ENCODE peak calls at places on chromosomes 7 and 10, in nine cellular contexts. R is CD8-positive, alpha-beta T cell; X is cardiac fibroblast; J is fibroblast of pulmonary artery; L is MM.1S; F is left ventricle myocardium inferior; D is tibial nerve; G is foreskin fibroblast; S is fibroblast of the aortic adventitia. P is an unnamed sample.

GRCh38 chr7:4610768-4611467 is 71.2 kb upstream of the FOXK1 start:
- DNase-seq in R (peak), X (peak), J (peak), L (peak), F (no peak), D (no peak), G (peak), S (peak), P (peak)

GRCh38 chr7:27144799-27145166 is 1.3 kb upstream of the HOXA5 start:
- DNase-seq in R (no peak), X (no peak), J (no peak), L (no peak), F (no peak), D (no peak), G (no peak), S (no peak), P (no peak)

GRCh38 chr7:47380325-47381131 is 201.4 kb downstream of the TNS3 start:
- DNase-seq in R (no peak), X (peak), J (peak), L (no peak), F (no peak), D (no peak), G (no peak), S (peak), P (no peak)

GRCh38 chr10:58399410-58399809 is 14.2 kb downstream of the TFAM start:
- DNase-seq in R (no peak), X (peak), J (peak), L (no peak), F (no peak), D (no peak), G (peak), S (peak), P (no peak)

GRCh38 chr10:104109908-104110662 is 11.9 kb upstream of the SFR1 start:
- DNase-seq in R (no peak), X (peak), J (peak), L (no peak), F (no peak), D (no peak), G (peak), S (peak), P (no peak)

GRCh38 chr10:132419631-132420468 is 22.9 kb downstream of the PWWP2B start:
- DNase-seq in R (no peak), X (no peak), J (no peak), L (no peak), F (no peak), D (no peak), G (no peak), S (no peak), P (no peak)

GRCh38 chr10:86113044-86113443 is 253.6 kb downstream of the GRID1 start:
- DNase-seq in R (no peak), X (no peak), J (no peak), L (no peak), F (no peak), D (no peak), G (no peak), S (no peak), P (no peak)

GRCh38 chr10:15280974-15281373 is 90.1 kb downstream of the FAM171A1 start:
- DNase-seq in R (no peak), X (no peak), J (no peak), L (no peak), F (no peak), D (no peak), G (no peak), S (no peak), P (no peak)

GRCh38 chr7:89776980-89777379 is 377.3 kb upstream of the STEAP1 start:
- DNase-seq in R (no peak), X (no peak), J (no peak), L (no peak), F (no peak), D (no peak), G (no peak), S (no peak), P (no peak)

GRCh38 chr7:1945558-1945957 is 275.5 kb downstream of the ELFN1 start:
- DNase-seq in R (no peak), X (no peak), J (no peak), L (no peak), F (no peak), D (no peak), G (no peak), S (no peak), P (no peak)

GRCh38 chr7:146830686-146831085 is 714.1 kb downstream of the CNTNAP2 start:
- DNase-seq in R (no peak), X (no peak), J (no peak), L (no peak), F (no peak), D (no peak), G (no peak), S (no peak), P (no peak)

GRCh38 chr7:18287482-18287881 is 208.1 kb upstream of the HDAC9 start:
- DNase-seq in R (no peak), X (no peak), J (no peak), L (no peak), F (no peak), D (no peak), G (no peak), S (no peak), P (no peak)

GRCh38 chr7:55567495-55568070 is 4.7 kb downstream of the VOPP1 start:
- DNase-seq in R (no peak), X (no peak), J (no peak), L (no peak), F (no peak), D (no peak), G (no peak), S (no peak), P (no peak)

GRCh38 chr7:140673063-140673769 is 471 bp downstream of the ADCK2 start:
- DNase-seq in R (peak), X (peak), J (no peak), L (peak), F (peak), D (no peak), G (peak), S (no peak), P (peak)

GRCh38 chr10:44983895-44984278 is 5.3 kb upstream of the DEPP1 start:
- DNase-seq in R (no peak), X (no peak), J (no peak), L (no peak), F (no peak), D (no peak), G (no peak), S (no peak), P (no peak)

GRCh38 chr10:126844406-126844805 is 60.8 kb upstream of the DOCK1 start:
- DNase-seq in R (no peak), X (peak), J (peak), L (no peak), F (no peak), D (no peak), G (no peak), S (no peak), P (no peak)

GRCh38 chr10:50469778-50470193 is 154.0 kb downstream of the SGMS1 start:
- DNase-seq in R (no peak), X (peak), J (peak), L (no peak), F (no peak), D (no peak), G (peak), S (peak), P (no peak)

GRCh38 chr7:99224263-99224947 is 16.5 kb upstream of the KPNA7 start:
- DNase-seq in R (no peak), X (peak), J (peak), L (no peak), F (no peak), D (no peak), G (peak), S (peak), P (no peak)

GRCh38 chr10:58400609-58401008 is 15.4 kb downstream of the TFAM start:
- DNase-seq in R (no peak), X (peak), J (peak), L (no peak), F (no peak), D (no peak), G (peak), S (peak), P (no peak)

DNA sequence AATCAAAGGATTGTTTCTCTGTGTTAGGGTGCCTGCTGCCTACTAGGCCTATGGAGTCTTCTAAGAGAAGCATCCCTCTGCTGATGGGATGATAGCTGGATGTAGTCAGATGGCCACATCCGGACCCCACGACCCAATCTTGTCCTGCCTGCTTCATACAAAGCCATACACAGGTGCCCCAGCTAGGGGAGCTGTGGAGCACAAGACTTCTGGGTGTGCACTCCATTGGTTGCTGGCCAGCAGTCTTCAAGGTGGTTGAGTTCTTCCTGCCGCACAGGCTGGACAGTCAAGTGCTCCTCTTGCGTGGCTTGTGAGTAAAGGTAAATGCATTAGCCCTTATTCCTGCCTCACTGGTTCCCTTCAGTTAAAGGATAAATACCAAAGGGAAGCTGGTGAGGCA is 120.2 kb downstream of the TEX36 start:
- DNase-seq in R (no peak), X (no peak), J (no peak), L (no peak), F (no peak), D (no peak), G (no peak), S (no peak), P (no peak)
- TF ChIP-seq CTCF in R (no peak), X (no peak), J (no peak), L (no peak), F (no peak), D (no peak), G (no peak), S (no peak), P (no peak)

DNA sequence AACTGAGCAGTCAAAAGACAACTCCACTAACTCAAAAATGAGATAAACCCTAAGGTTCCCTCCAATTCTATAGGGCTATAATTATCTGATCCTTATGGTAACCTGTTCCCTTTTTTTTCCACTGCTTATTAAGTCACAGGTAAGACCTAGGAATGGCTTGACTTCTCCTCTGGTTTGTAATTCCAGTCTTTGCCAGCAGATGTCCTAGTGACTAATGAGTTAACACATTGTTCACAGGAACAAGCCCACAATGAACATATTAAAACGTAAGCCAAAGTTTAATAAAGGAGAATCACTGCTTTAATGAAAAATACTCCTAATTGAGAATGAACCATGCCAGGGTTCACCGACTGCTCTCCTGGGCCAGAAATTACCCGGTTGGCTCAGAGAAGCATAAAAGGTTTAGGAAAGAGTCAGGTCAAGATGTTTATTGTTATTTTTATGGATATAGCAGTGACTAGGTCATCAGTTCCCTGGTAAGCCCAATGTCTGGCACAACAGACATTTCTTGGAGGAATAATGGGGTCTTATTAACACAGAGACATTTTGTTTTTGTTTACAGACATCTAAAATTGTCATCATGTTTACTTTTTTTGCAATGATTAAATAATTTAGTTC is 120.1 kb downstream of the ELAPOR2 start:
- DNase-seq in R (no peak), X (peak), J (peak), L (peak), F (no peak), D (no peak), G (peak), S (peak), P (no peak)
- TF ChIP-seq CTCF in R (peak), X (peak), J (peak), L (peak), F (peak), D (peak), G (peak), S (peak), P (peak)

GRCh38 chr7:14717711-14718304 is 184.7 kb downstream of the DGKB start:
- DNase-seq in R (no peak), X (peak), J (peak), L (no peak), F (no peak), D (no peak), G (peak), S (peak), P (no peak)
- TF ChIP-seq CTCF in R (no peak), X (peak), J (peak), L (peak), F (peak), D (peak), G (peak), S (peak), P (peak)

DNA sequence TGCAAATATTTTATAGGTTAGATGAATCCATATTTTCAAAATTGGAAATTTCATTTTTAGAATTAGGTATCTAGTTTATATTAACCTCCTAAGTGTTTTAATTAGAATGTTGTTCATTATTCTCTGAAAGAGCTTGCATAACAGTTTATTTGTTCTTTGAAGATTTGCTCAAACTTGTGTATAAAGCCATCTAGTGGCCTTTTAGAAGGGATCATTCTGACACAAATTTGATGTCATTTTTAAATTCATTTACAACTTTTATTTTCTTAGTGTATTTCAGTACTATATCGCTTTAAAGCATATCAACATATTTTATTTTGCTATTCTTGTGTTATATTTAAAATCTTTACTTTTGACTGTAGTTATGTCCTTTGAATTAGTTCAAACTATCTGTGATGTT is 527.0 kb upstream of the NRG3 start:
- DNase-seq in R (no peak), X (no peak), J (no peak), L (peak), F (no peak), D (no peak), G (no peak), S (no peak), P (no peak)
- TF ChIP-seq CTCF in R (no peak), X (no peak), J (no peak), L (peak), F (no peak), D (no peak), G (no peak), S (no peak), P (no peak)

GRCh38 chr10:101030492-101031127 is 319 bp downstream of the PDZD7 start:
- DNase-seq in R (no peak), X (no peak), J (no peak), L (no peak), F (no peak), D (no peak), G (no peak), S (no peak), P (no peak)
- TF ChIP-seq CTCF in R (no peak), X (no peak), J (no peak), L (no peak), F (no peak), D (no peak), G (no peak), S (no peak), P (no peak)

P was measured in GM10248.